ENCODE peak calls at places on chromosomes 5 and 9, in four cellular contexts. V is AG04450, T is WERI-Rb-1, Y is ascending aorta. H is an unnamed sample.

GRCh38 chr5:168126606-168127005 is 164.8 kb upstream of the WWC1 start:
- DNase-seq in V (no peak), T (no peak), Y (no peak), H (no peak)

GRCh38 chr9:124551472-124552339 is 44.5 kb upstream of the NR5A1 start:
- DNase-seq in V (peak; percentile 34), Y (no peak), T (peak; percentile 79), H (peak; percentile 72)

GRCh38 chr5:16937023-16937379 is 913 bp upstream of the MYO10 start:
- DNase-seq in Y (no peak), T (no peak), V (no peak), H (no peak)

GRCh38 chr9:22031664-22032411 is 22.7 kb upstream of the CDKN2B start:
- DNase-seq in T (no peak), V (no peak), Y (no peak), H (no peak)

GRCh38 chr5:139646111-139646510 is 2.0 kb upstream of the CXXC5 start:
- DNase-seq in Y (no peak), V (no peak), T (no peak), H (no peak)

GRCh38 chr9:137136926-137137607 is 1.9 kb upstream of the GRIN1 start:
- DNase-seq in T (peak; percentile 73), Y (no peak), V (no peak), H (peak; percentile 22)

GRCh38 chr9:91422832-91423711 is 560 bp downstream of the NFIL3 start:
- DNase-seq in V (peak; percentile 48), Y (peak; percentile 40), T (peak; percentile 66), H (no peak)

GRCh38 chr9:107144475-107144874 is 138.6 kb upstream of the RAD23B start:
- DNase-seq in Y (no peak), V (no peak), T (peak; percentile 74), H (no peak)

GRCh38 chr9:10479172-10479571 is 133.6 kb downstream of the PTPRD start:
- DNase-seq in Y (no peak), V (no peak), T (no peak), H (no peak)

GRCh38 chr5:103929310-103930003 is 366.9 kb upstream of the NUDT12 start:
- DNase-seq in V (no peak), T (no peak), Y (no peak), H (no peak)

GRCh38 chr5:39986614-39987013 is 561.8 kb upstream of the DAB2 start:
- DNase-seq in V (no peak), Y (no peak), T (no peak), H (no peak)

GRCh38 chr9:36416870-36417269 is 16.8 kb upstream of the RNF38 start:
- DNase-seq in V (no peak), Y (no peak), T (no peak), H (peak; percentile 20)

GRCh38 chr5:42767491-42768105 is 11.0 kb downstream of the CCDC152 start:
- DNase-seq in T (no peak), V (no peak), Y (no peak), H (no peak)

GRCh38 chr9:8292657-8293056 is 493.1 kb upstream of the DMAC1 start:
- DNase-seq in Y (no peak), T (no peak), V (no peak), H (no peak)

GRCh38 chr9:89361816-89362646 is 43.7 kb downstream of the SECISBP2 start:
- DNase-seq in V (no peak), T (no peak), Y (no peak), H (no peak)

GRCh38 chr9:137465000-137465769 is 6.1 kb upstream of the NSMF start:
- DNase-seq in Y (no peak), T (no peak), V (no peak), H (no peak)

GRCh38 chr9:134034215-134035040 is 9.1 kb downstream of the BRD3OS start:
- DNase-seq in Y (no peak), V (no peak), T (no peak), H (no peak)

GRCh38 chr5:115418788-115419187 is 122.3 kb upstream of the CCDC112 start:
- DNase-seq in Y (no peak), T (no peak), V (no peak), H (no peak)

GRCh38 chr5:44839018-44839681 is 30.4 kb downstream of the MRPS30 start:
- DNase-seq in T (no peak), V (no peak), Y (no peak), H (no peak)

GRCh38 chr5:148085934-148086333 is 22.2 kb downstream of the SPINK5 start:
- DNase-seq in V (no peak), T (no peak), Y (no peak), H (no peak)

GRCh38 chr5:86411596-86411995 is 206.1 kb upstream of the COX7C start:
- DNase-seq in V (no peak), Y (no peak), T (no peak), H (no peak)

GRCh38 chr9:92607088-92607487 is 62.8 kb downstream of the IPPK start:
- DNase-seq in T (no peak), Y (no peak), V (no peak), H (no peak)

GRCh38 chr5:141388661-141389060 is 1.2 kb downstream of the PCDHGB4 start:
- DNase-seq in V (no peak), T (no peak), Y (no peak), H (no peak)
- H3K9me3 ChIP-seq in V (peaks cover 56% of the 10 kb centered on the region), T (peaks cover 6% of the 10 kb centered on the region), Y (peaks cover 83% of the 10 kb centered on the region), H (no peaks in the 10 kb centered on the region)

DNA sequence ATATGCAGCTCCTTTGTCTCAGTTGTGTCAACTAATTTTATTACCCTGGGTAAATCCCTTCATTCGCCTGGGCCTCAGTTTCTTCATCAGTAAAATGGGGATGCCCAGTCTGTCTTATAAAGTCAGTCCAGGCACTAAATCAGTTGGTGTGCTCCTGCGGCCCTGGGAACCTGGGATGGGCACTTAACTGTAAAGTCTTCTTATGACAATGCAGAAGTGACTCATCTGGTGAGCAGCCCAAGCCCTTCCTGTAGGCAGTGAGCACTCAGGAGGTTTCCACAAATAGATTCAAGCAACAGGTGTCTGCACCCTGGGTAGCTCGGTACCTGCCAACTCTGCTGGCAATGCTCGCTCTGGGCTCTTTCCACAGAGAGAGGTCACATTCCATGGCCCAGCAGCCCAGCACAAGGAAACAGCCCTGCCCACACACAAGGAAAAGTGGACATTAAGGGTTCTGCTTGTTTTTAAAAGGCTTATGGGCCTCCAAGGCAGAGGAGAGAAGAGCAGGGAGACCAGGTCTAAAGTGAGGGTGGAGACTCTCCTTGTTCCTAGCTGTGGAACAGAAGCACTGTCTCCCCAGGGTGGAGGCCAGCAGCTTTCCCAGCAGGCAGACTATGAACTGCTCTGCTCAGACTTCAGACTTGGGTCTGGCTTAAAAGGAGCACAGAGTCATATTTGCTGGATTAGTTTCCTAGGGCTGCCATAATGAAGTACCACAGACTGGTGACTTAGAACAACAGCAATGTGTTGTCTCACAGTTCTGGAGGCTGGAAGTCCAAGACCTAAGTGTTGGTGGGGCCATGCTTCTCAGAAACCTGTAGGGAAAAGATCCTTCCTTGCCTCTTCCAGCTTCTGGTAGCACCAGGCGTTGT is 89.7 kb upstream of the ADRA1B start:
- DNase-seq in V (no peak), T (no peak), Y (no peak), H (no peak)
- H3K4me3 ChIP-seq in V (no peak overlapping the region), T (no peak overlapping the region), Y (no peak overlapping the region), H (no peak overlapping the region)

GRCh38 chr5:15496886-15497285 is 3.1 kb upstream of the FBXL7 start:
- DNase-seq in T (no peak), Y (no peak), V (no peak), H (no peak)

GRCh38 chr5:15501057-15501791 is 1.2 kb downstream of the FBXL7 start:
- DNase-seq in V (no peak), Y (no peak), T (peak; percentile 69), H (peak; percentile 63)

GRCh38 chr5:15502208-15502607 is 2.2 kb downstream of the FBXL7 start:
- DNase-seq in V (no peak), Y (no peak), T (peak; percentile 9), H (no peak)

GRCh38 chr5:15500326-15500958 is 462 bp downstream of the FBXL7 start:
- DNase-seq in V (no peak), T (peak; percentile 50), Y (peak; percentile 16), H (peak; percentile 50)

GRCh38 chr5:15499528-15500325 is at the start of gene FBXL7:
- DNase-seq in Y (no peak), T (peak; percentile 87), V (peak; percentile 41), H (peak; percentile 90)
- H3K9me3 ChIP-seq in Y (no peaks in the 10 kb centered on the region), T (no peaks in the 10 kb centered on the region), V (no peaks in the 10 kb centered on the region), H (no peaks in the 10 kb centered on the region)

DNA sequence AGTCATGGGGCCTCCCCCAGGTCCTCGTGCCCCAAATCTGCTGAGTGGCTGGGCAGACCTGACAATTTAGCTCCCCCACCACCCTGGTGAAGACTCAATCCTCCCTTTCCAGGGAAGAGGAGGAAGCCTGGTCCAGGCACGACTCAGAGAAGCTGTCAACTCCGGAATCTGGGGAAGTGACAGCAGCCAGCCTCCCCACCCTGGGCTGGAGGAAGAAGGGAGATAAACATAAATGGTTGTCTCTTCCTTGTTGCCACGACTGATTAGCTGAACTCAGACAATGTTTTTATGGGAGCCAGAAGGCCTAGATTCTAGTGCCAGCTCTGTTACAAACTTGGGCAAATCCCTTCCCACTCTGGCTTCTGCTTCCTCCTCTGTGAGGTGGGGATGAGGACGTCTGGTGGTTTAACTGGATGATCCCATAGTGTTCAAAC is 15.4 kb downstream of the CCDC69 start:
- DNase-seq in Y (no peak), T (no peak), V (no peak), H (no peak)
- H3K4me3 ChIP-seq in Y (no peak overlapping the region), T (no peak overlapping the region), V (no peak overlapping the region), H (no peak overlapping the region)

GRCh38 chr5:140785905-140786686 is at the start of gene PCDHA1:
- DNase-seq in Y (no peak), T (no peak), V (no peak), H (peak; percentile 32)
- H3K9me3 ChIP-seq in Y (peaks cover 19% of the 10 kb centered on the region), T (peaks cover 12% of the 10 kb centered on the region), V (peaks cover 38% of the 10 kb centered on the region), H (no peaks in the 10 kb centered on the region)

GRCh38 chr5:136079195-136079985 is 50.6 kb downstream of the TGFBI start:
- DNase-seq in Y (no peak), T (peak; percentile 31), V (no peak), H (no peak)
- H3K4me3 ChIP-seq in Y (no peak overlapping the region), T (peak overlapping the region; percentile 46), V (peak overlapping the region; percentile 62), H (no peak overlapping the region)

GRCh38 chr5:135318037-135318436 is 81.0 kb downstream of the MACROH2A1 start:
- DNase-seq in T (no peak), V (no peak), Y (no peak), H (no peak)

GRCh38 chr5:135318924-135319323 is 80.1 kb downstream of the MACROH2A1 start:
- DNase-seq in Y (no peak), V (no peak), T (no peak), H (no peak)

GRCh38 chr5:135320718-135321484 is 78.1 kb downstream of the MACROH2A1 start:
- DNase-seq in Y (no peak), V (no peak), T (no peak), H (no peak)

GRCh38 chr5:135319928-135320606 is 79.0 kb downstream of the MACROH2A1 start:
- DNase-seq in V (no peak), T (peak; percentile 77), Y (no peak), H (no peak)

DNA sequence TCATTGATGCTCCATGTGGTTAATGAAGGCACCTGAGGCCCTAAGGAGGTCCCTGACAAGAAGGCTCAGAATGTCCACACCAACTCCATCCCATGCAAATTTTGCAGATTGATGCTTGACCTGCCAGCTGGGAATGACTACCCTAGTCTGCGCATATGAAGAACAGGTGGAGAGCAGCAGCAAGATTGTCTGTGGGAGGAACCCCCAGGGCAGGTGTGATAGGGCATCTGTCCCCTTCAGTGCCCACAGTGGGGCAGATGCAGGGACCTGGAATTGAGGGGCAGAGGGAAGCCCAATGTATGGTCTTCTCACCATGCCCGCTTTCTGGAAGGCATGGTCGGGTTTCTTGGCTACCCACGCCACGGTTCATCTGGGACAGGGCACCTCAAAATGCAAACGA is 79.6 kb downstream of the MACROH2A1 start:
- DNase-seq in Y (no peak), V (no peak), T (no peak), H (no peak)
- H3K9me3 ChIP-seq in Y (no peaks in the 10 kb centered on the region), V (no peaks in the 10 kb centered on the region), T (peaks cover 2% of the 10 kb centered on the region), H (no peaks in the 10 kb centered on the region)

H was measured in BE2C.